ENCODE peak calls at places on chromosomes 11 and 22, in nine cellular contexts. One of them, this sample, is unnamed.
A peak's percentile ranks its signal among the peaks of the same experiment; 100 is the strongest.

GRCh38 chr11:9250139-9250582 is 15.0 kb downstream of the DENND5A start:
- DNase-seq in heart left ventricle: no peak
- DNase-seq in PC-3: no peak
- DNase-seq in endothelial cell of umbilical vein: peak; percentile 68
- DNase-seq in AG04450: no peak
- DNase-seq in GM23248: no peak
- DNase-seq in Peyer's patch: no peak
- DNase-seq in IMR-90: no peak
- DNase-seq in mucosa of descending colon: no peak
- DNase-seq in this sample: no peak

GRCh38 chr11:35065566-35065965 is 73.4 kb upstream of the CD44 start:
- DNase-seq in endothelial cell of umbilical vein: no peak
- DNase-seq in mucosa of descending colon: no peak
- DNase-seq in PC-3: no peak
- DNase-seq in IMR-90: peak; percentile 59
- DNase-seq in AG04450: no peak
- DNase-seq in heart left ventricle: no peak
- DNase-seq in Peyer's patch: no peak
- DNase-seq in GM23248: peak; percentile 77
- DNase-seq in this sample: no peak

GRCh38 chr22:46861968-46862367 is 99.5 kb downstream of the TBC1D22A start:
- DNase-seq in GM23248: no peak
- DNase-seq in heart left ventricle: no peak
- DNase-seq in mucosa of descending colon: no peak
- DNase-seq in IMR-90: no peak
- DNase-seq in Peyer's patch: no peak
- DNase-seq in AG04450: no peak
- DNase-seq in PC-3: no peak
- DNase-seq in endothelial cell of umbilical vein: no peak
- DNase-seq in this sample: no peak

GRCh38 chr11:106101797-106102196 is 24.3 kb downstream of the AASDHPPT start:
- DNase-seq in AG04450: no peak
- DNase-seq in GM23248: peak; percentile 59
- DNase-seq in IMR-90: peak; percentile 86
- DNase-seq in mucosa of descending colon: no peak
- DNase-seq in Peyer's patch: no peak
- DNase-seq in heart left ventricle: no peak
- DNase-seq in endothelial cell of umbilical vein: peak; percentile 33
- DNase-seq in PC-3: no peak
- DNase-seq in this sample: peak; percentile 14

GRCh38 chr11:61334434-61335354 is 1.7 kb downstream of the TKFC start:
- DNase-seq in endothelial cell of umbilical vein: no peak
- DNase-seq in mucosa of descending colon: no peak
- DNase-seq in Peyer's patch: peak; percentile 82
- DNase-seq in heart left ventricle: no peak
- DNase-seq in AG04450: no peak
- DNase-seq in PC-3: peak; percentile 60
- DNase-seq in GM23248: peak; percentile 68
- DNase-seq in IMR-90: peak; percentile 57
- DNase-seq in this sample: peak; percentile 45

GRCh38 chr22:30396871-30397655 is at the start of gene SEC14L2:
- DNase-seq in endothelial cell of umbilical vein: peak; percentile 52
- DNase-seq in GM23248: peak; percentile 84
- DNase-seq in PC-3: peak; percentile 58
- DNase-seq in IMR-90: peak; percentile 26
- DNase-seq in Peyer's patch: peak; percentile 89
- DNase-seq in heart left ventricle: peak; percentile 82
- DNase-seq in AG04450: no peak
- DNase-seq in mucosa of descending colon: peak; percentile 73
- DNase-seq in this sample: peak; percentile 57

GRCh38 chr22:21703684-21704316 is 31.8 kb downstream of the YPEL1 start:
- DNase-seq in GM23248: peak; percentile 26
- DNase-seq in mucosa of descending colon: no peak
- DNase-seq in AG04450: no peak
- DNase-seq in PC-3: no peak
- DNase-seq in endothelial cell of umbilical vein: no peak
- DNase-seq in Peyer's patch: peak; percentile 44
- DNase-seq in heart left ventricle: no peak
- DNase-seq in IMR-90: no peak
- DNase-seq in this sample: no peak

GRCh38 chr11:106152013-106152412 is 74.6 kb downstream of the AASDHPPT start:
- DNase-seq in GM23248: peak; percentile 62
- DNase-seq in IMR-90: peak; percentile 17
- DNase-seq in Peyer's patch: no peak
- DNase-seq in AG04450: no peak
- DNase-seq in mucosa of descending colon: no peak
- DNase-seq in heart left ventricle: no peak
- DNase-seq in endothelial cell of umbilical vein: no peak
- DNase-seq in PC-3: peak; percentile 58
- DNase-seq in this sample: peak; percentile 82

GRCh38 chr11:134071306-134071705 is 2.4 kb downstream of the JAM3 start:
- DNase-seq in mucosa of descending colon: no peak
- DNase-seq in IMR-90: no peak
- DNase-seq in GM23248: no peak
- DNase-seq in heart left ventricle: no peak
- DNase-seq in Peyer's patch: no peak
- DNase-seq in AG04450: no peak
- DNase-seq in endothelial cell of umbilical vein: no peak
- DNase-seq in PC-3: no peak
- DNase-seq in this sample: no peak

GRCh38 chr11:57254631-57255030 is 17.6 kb upstream of the APLNR start:
- DNase-seq in heart left ventricle: no peak
- DNase-seq in GM23248: no peak
- DNase-seq in Peyer's patch: no peak
- DNase-seq in PC-3: no peak
- DNase-seq in AG04450: no peak
- DNase-seq in IMR-90: no peak
- DNase-seq in mucosa of descending colon: no peak
- DNase-seq in endothelial cell of umbilical vein: no peak
- DNase-seq in this sample: no peak

GRCh38 chr11:60756307-60757032 is at the start of gene MS4A15:
- DNase-seq in AG04450: no peak
- DNase-seq in PC-3: peak; percentile 83
- DNase-seq in mucosa of descending colon: no peak
- DNase-seq in Peyer's patch: peak; percentile 12
- DNase-seq in GM23248: peak; percentile 14
- DNase-seq in endothelial cell of umbilical vein: peak; percentile 28
- DNase-seq in heart left ventricle: no peak
- DNase-seq in IMR-90: no peak
- DNase-seq in this sample: peak; percentile 36

GRCh38 chr11:69810289-69811118 is 8.7 kb downstream of the FGF3 start:
- DNase-seq in GM23248: no peak
- DNase-seq in IMR-90: no peak
- DNase-seq in heart left ventricle: no peak
- DNase-seq in PC-3: no peak
- DNase-seq in endothelial cell of umbilical vein: no peak
- DNase-seq in Peyer's patch: no peak
- DNase-seq in AG04450: no peak
- DNase-seq in mucosa of descending colon: no peak
- DNase-seq in this sample: no peak

GRCh38 chr11:34324466-34324865 is 33.3 kb downstream of the ABTB2 start:
- DNase-seq in GM23248: no peak
- DNase-seq in AG04450: no peak
- DNase-seq in Peyer's patch: no peak
- DNase-seq in IMR-90: no peak
- DNase-seq in mucosa of descending colon: no peak
- DNase-seq in PC-3: no peak
- DNase-seq in heart left ventricle: no peak
- DNase-seq in endothelial cell of umbilical vein: no peak
- DNase-seq in this sample: no peak

GRCh38 chr11:115961168-115962003 is 457.2 kb upstream of the CADM1 start:
- DNase-seq in GM23248: no peak
- DNase-seq in Peyer's patch: no peak
- DNase-seq in PC-3: no peak
- DNase-seq in endothelial cell of umbilical vein: no peak
- DNase-seq in mucosa of descending colon: no peak
- DNase-seq in AG04450: no peak
- DNase-seq in IMR-90: no peak
- DNase-seq in heart left ventricle: no peak
- DNase-seq in this sample: no peak

GRCh38 chr11:78079232-78080083 is at the start of gene NDUFC2:
- DNase-seq in endothelial cell of umbilical vein: peak; percentile 85
- DNase-seq in PC-3: peak; percentile 87
- DNase-seq in AG04450: peak; percentile 57
- DNase-seq in mucosa of descending colon: peak; percentile 85
- DNase-seq in heart left ventricle: peak; percentile 90
- DNase-seq in GM23248: peak; percentile 93
- DNase-seq in IMR-90: peak; percentile 85
- DNase-seq in Peyer's patch: peak; percentile 86
- DNase-seq in this sample: peak; percentile 75

GRCh38 chr11:107792049-107792443 is 66.5 kb downstream of the SLC35F2 start:
- DNase-seq in heart left ventricle: no peak
- DNase-seq in endothelial cell of umbilical vein: no peak
- DNase-seq in GM23248: no peak
- DNase-seq in mucosa of descending colon: no peak
- DNase-seq in IMR-90: no peak
- DNase-seq in PC-3: no peak
- DNase-seq in Peyer's patch: no peak
- DNase-seq in AG04450: no peak
- DNase-seq in this sample: no peak

GRCh38 chr22:43186272-43187170 is at the start of gene TTLL12:
- DNase-seq in PC-3: peak; percentile 23
- DNase-seq in endothelial cell of umbilical vein: peak; percentile 45
- DNase-seq in mucosa of descending colon: peak; percentile 76
- DNase-seq in AG04450: no peak
- DNase-seq in heart left ventricle: peak; percentile 84
- DNase-seq in GM23248: peak; percentile 83
- DNase-seq in Peyer's patch: peak; percentile 78
- DNase-seq in IMR-90: peak; percentile 21
- DNase-seq in this sample: peak; percentile 27

DNA sequence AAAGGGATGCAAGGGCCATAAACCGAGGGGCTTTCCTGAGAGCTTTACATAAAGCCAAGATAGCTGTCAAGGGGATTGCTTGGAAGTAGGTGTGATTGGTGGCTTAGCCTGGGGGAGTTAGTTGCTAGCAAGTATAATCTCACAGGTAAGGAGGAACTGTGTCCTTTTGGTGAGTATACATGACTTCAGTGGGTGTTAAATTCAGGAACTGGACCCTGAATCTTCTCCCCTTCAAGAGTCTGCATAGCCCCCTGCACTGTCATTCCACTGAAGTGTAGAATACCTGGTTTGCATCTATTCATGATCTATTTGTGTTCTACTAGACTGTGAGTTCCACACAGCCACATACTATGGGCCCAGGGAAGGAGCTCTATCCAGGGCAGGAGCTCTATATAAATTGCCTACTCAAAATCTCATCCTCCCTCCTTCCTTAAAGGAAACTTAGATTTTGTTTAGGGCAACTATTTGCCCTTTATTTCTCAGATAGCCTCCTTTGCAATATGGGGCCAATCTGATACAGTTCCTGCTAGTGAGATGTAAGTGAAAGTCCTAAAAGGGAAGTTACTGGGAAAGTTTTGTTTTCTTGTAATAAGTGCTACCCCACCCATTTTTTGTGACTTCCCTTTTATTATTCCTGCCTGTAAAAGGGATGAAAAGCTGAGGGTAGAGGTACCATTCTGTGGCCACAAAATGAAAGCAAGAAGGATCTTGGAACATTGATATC is 120.5 kb downstream of the PGR start:
- DNase-seq in AG04450: no peak
- DNase-seq in GM23248: no peak
- DNase-seq in endothelial cell of umbilical vein: no peak
- DNase-seq in heart left ventricle: no peak
- DNase-seq in mucosa of descending colon: no peak
- DNase-seq in IMR-90: no peak
- DNase-seq in PC-3: no peak
- DNase-seq in Peyer's patch: no peak
- DNase-seq in this sample: no peak
- H3K9me3 ChIP-seq in AG04450: no peaks in the 10 kb centered on the region
- H3K9me3 ChIP-seq in GM23248: no peaks in the 10 kb centered on the region
- H3K9me3 ChIP-seq in endothelial cell of umbilical vein: no peaks in the 10 kb centered on the region
- H3K9me3 ChIP-seq in heart left ventricle: no peaks in the 10 kb centered on the region
- H3K9me3 ChIP-seq in mucosa of descending colon: no peaks in the 10 kb centered on the region
- H3K9me3 ChIP-seq in IMR-90: no peaks in the 10 kb centered on the region
- H3K9me3 ChIP-seq in PC-3: no peaks in the 10 kb centered on the region
- H3K9me3 ChIP-seq in Peyer's patch: no peaks in the 10 kb centered on the region
- H3K9me3 ChIP-seq in this sample: no peaks in the 10 kb centered on the region

GRCh38 chr11:122180435-122180834 is 64.4 kb upstream of the BLID start:
- DNase-seq in PC-3: peak; percentile 99
- DNase-seq in AG04450: peak; percentile 85
- DNase-seq in IMR-90: peak; percentile 98
- DNase-seq in heart left ventricle: no peak
- DNase-seq in GM23248: peak; percentile 98
- DNase-seq in Peyer's patch: no peak
- DNase-seq in endothelial cell of umbilical vein: peak; percentile 87
- DNase-seq in mucosa of descending colon: no peak
- DNase-seq in this sample: peak; percentile 95
- H3K4me3 ChIP-seq in PC-3: peak overlapping the region; percentile 78
- H3K4me3 ChIP-seq in AG04450: peak overlapping the region; percentile 68
- H3K4me3 ChIP-seq in IMR-90: peak overlapping the region; percentile 61
- H3K4me3 ChIP-seq in heart left ventricle: no peak overlapping the region
- H3K4me3 ChIP-seq in GM23248: peak overlapping the region; percentile 89
- H3K4me3 ChIP-seq in Peyer's patch: no peak overlapping the region
- H3K4me3 ChIP-seq in endothelial cell of umbilical vein: peak overlapping the region; percentile 100
- H3K4me3 ChIP-seq in mucosa of descending colon: no peak overlapping the region
- H3K4me3 ChIP-seq in this sample: peak overlapping the region; percentile 95

DNA sequence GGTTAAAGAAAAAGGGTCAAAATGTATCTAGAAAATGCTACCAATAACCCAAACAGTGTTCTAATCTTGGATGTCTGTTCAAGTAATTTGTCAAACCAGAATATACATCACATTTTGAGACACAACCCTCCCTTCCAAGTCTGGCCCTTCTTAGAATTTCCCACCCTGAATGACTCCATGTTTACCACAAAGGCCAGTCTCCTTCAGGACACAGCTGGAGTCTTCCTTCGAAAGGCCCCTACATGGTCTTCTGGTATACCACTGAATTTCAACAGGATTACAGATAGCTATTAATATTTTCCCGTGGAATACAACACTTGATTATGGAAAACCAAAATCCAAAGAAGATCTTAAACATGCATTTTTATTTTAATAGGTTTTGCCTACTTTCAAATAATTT is 10.2 kb downstream of the CCDC34 start:
- DNase-seq in Peyer's patch: no peak
- DNase-seq in GM23248: no peak
- DNase-seq in mucosa of descending colon: no peak
- DNase-seq in heart left ventricle: no peak
- DNase-seq in endothelial cell of umbilical vein: no peak
- DNase-seq in PC-3: no peak
- DNase-seq in AG04450: no peak
- DNase-seq in IMR-90: no peak
- DNase-seq in this sample: no peak
- H3K9me3 ChIP-seq in Peyer's patch: no peaks in the 10 kb centered on the region
- H3K9me3 ChIP-seq in GM23248: no peaks in the 10 kb centered on the region
- H3K9me3 ChIP-seq in mucosa of descending colon: no peaks in the 10 kb centered on the region
- H3K9me3 ChIP-seq in heart left ventricle: no peaks in the 10 kb centered on the region
- H3K9me3 ChIP-seq in endothelial cell of umbilical vein: no peaks in the 10 kb centered on the region
- H3K9me3 ChIP-seq in PC-3: no peaks in the 10 kb centered on the region
- H3K9me3 ChIP-seq in AG04450: no peaks in the 10 kb centered on the region
- H3K9me3 ChIP-seq in IMR-90: no peaks in the 10 kb centered on the region
- H3K9me3 ChIP-seq in this sample: no peaks in the 10 kb centered on the region

DNA sequence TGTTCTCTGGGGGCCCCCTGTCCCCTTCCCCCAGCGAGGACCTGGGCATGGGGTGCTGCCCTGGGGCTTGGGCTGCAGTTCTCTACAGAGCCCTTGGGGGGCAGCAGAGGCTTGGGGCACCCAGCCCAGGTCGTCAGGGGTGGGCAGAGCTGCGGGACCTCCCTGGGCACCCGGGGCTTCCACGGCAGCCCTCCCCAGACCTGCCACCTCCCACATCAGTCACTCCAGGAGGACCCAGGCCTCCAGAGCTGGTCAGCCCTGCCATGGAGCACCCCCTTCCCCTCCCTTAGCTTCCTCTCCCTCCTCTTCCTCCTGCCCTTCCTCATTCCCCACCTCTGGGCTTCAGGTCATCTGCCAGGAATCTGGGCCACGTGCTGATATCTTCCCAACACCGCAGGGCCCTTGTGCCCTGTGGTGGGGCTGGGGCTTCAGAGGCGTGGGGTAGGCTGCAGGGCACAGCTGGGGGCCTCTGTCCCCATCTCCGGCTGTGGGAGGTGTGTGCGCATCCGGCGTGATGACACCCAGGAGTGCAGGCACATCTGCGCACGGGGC is 5.8 kb downstream of the TSPAN4 start:
- DNase-seq in GM23248: peak; percentile 63
- DNase-seq in IMR-90: no peak
- DNase-seq in PC-3: no peak
- DNase-seq in mucosa of descending colon: no peak
- DNase-seq in endothelial cell of umbilical vein: peak; percentile 32
- DNase-seq in Peyer's patch: peak; percentile 75
- DNase-seq in AG04450: no peak
- DNase-seq in heart left ventricle: no peak
- DNase-seq in this sample: no peak
- H3K4me3 ChIP-seq in GM23248: no peak overlapping the region
- H3K4me3 ChIP-seq in IMR-90: no peak overlapping the region
- H3K4me3 ChIP-seq in PC-3: no peak overlapping the region
- H3K4me3 ChIP-seq in mucosa of descending colon: no peak overlapping the region
- H3K4me3 ChIP-seq in endothelial cell of umbilical vein: no peak overlapping the region
- H3K4me3 ChIP-seq in Peyer's patch: no peak overlapping the region
- H3K4me3 ChIP-seq in AG04450: no peak overlapping the region
- H3K4me3 ChIP-seq in heart left ventricle: no peak overlapping the region
- H3K4me3 ChIP-seq in this sample: no peak overlapping the region

This sample was measured in mammary epithelial cell.